ENCODE peak calls at places on chromosomes 16 and 17, in eight cellular contexts. Q, R, S, F, O, C, J and U are unnamed samples.

GRCh38 chr17:63914471-63914870 is 3.4 kb upstream of the CSHL1 start:
- DNase-seq in Q (no peak), R (no peak), S (no peak), F (no peak), O (no peak), C (no peak), J (no peak), U (no peak)

GRCh38 chr17:50627782-50628601 is 6.7 kb upstream of the ABCC3 start:
- DNase-seq in Q (no peak), R (peak; percentile 80), S (no peak), F (no peak), O (no peak), C (peak; percentile 37), J (no peak), U (no peak)

GRCh38 chr16:79009911-79010310 is 590.6 kb downstream of the MAF start:
- DNase-seq in Q (no peak), R (no peak), S (no peak), F (no peak), O (no peak), C (no peak), J (no peak), U (no peak)

GRCh38 chr16:55820615-55821014 is 12.3 kb downstream of the CES1 start:
- DNase-seq in Q (no peak), R (no peak), S (no peak), F (no peak), O (no peak), C (no peak), J (no peak), U (no peak)

GRCh38 chr17:61488878-61489718 is 36.9 kb downstream of the TBX4 start:
- DNase-seq in Q (no peak), R (peak; percentile 83), S (no peak), F (no peak), O (no peak), C (no peak), J (no peak), U (no peak)

GRCh38 chr17:40063915-40064531 is 1.3 kb downstream of the THRA start:
- DNase-seq in Q (no peak), R (peak; percentile 52), S (peak; percentile 77), F (no peak), O (no peak), C (no peak), J (no peak), U (no peak)

GRCh38 chr17:70525976-70526375 is 356.6 kb downstream of the KCNJ2 start:
- DNase-seq in Q (no peak), R (peak; percentile 41), S (no peak), F (no peak), O (no peak), C (no peak), J (no peak), U (no peak)

GRCh38 chr17:72163474-72163873 is 42.7 kb downstream of the SOX9 start:
- DNase-seq in Q (no peak), R (no peak), S (no peak), F (no peak), O (no peak), C (no peak), J (no peak), U (no peak)

GRCh38 chr17:62627219-62627903 is at the start of gene MRC2:
- DNase-seq in Q (no peak), R (peak; percentile 53), S (peak; percentile 89), F (peak; percentile 61), O (no peak), C (peak; percentile 76), J (no peak), U (no peak)

GRCh38 chr16:77409311-77409710 is 25.5 kb downstream of the ADAMTS18 start:
- DNase-seq in Q (no peak), R (no peak), S (no peak), F (no peak), O (no peak), C (no peak), J (no peak), U (no peak)

GRCh38 chr16:82701302-82702022 is 74.7 kb downstream of the CDH13 start:
- DNase-seq in Q (no peak), R (no peak), S (no peak), F (no peak), O (no peak), C (no peak), J (no peak), U (no peak)

GRCh38 chr17:74892974-74893911 is at the start of gene FADS6:
- DNase-seq in Q (no peak), R (peak; percentile 51), S (no peak), F (no peak), O (no peak), C (peak; percentile 41), J (no peak), U (no peak)

GRCh38 chr17:74888440-74888839 is 5.0 kb downstream of the FADS6 start:
- DNase-seq in Q (no peak), R (no peak), S (no peak), F (no peak), O (no peak), C (no peak), J (no peak), U (no peak)

GRCh38 chr17:74892013-74892841 is 1.2 kb downstream of the FADS6 start:
- DNase-seq in Q (no peak), R (no peak), S (no peak), F (no peak), O (no peak), C (no peak), J (no peak), U (no peak)

GRCh38 chr17:74893936-74894671 is 671 bp upstream of the FADS6 start:
- DNase-seq in Q (no peak), R (no peak), S (no peak), F (no peak), O (no peak), C (no peak), J (no peak), U (no peak)

DNA sequence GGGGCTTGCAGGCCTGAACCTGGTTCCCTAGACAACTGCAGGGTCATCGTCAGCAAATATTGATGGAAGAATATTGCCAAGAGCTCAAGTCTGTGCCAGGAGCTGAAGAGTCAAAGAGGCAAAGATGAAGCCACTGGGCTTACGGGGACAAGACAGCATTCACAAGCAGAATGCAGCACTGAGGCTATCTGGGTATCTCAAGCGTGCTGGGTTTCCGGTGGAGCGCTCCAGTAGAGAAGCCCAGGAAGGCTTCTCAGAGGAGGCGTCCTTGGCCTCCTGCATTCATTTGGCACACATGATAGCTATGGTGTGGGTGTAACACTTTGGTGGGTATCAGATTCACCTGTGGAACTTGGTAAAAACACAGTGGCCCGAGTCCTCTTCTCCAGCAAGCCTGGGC is 2.9 kb downstream of the FADS6 start:
- DNase-seq in Q (no peak), R (no peak), S (no peak), F (no peak), O (no peak), C (no peak), J (no peak), U (no peak)
- TF ChIP-seq CTCF in Q (no peak), R (no peak), S (no peak), F (no peak), O (no peak), C (no peak), J (no peak), U (no peak)

GRCh38 chr16:57299009-57299718 is 14.7 kb upstream of the PLLP start:
- DNase-seq in Q (no peak), R (no peak), S (no peak), F (peak; percentile 76), O (no peak), C (peak; percentile 50), J (no peak), U (peak; percentile 44)
- TF ChIP-seq CTCF in Q (no peak), R (no peak), S (no peak), F (no peak), O (no peak), C (no peak), J (no peak), U (no peak)

GRCh38 chr17:44115585-44116415 is 7.6 kb downstream of the HDAC5 start:
- DNase-seq in Q (no peak), R (no peak), S (no peak), F (no peak), O (no peak), C (peak; percentile 70), J (no peak), U (no peak)
- TF ChIP-seq CTCF in Q (peak; percentile 88), R (peak; percentile 27), S (peak; percentile 67), F (peak; percentile 80), O (peak; percentile 81), C (peak; percentile 76), J (peak; percentile 86), U (peak; percentile 90)

GRCh38 chr16:4272114-4272954 is 489 bp downstream of the TFAP4 start:
- DNase-seq in Q (no peak), R (no peak), S (peak; percentile 84), F (peak; percentile 42), O (no peak), C (peak; percentile 44), J (no peak), U (no peak)

GRCh38 chr16:4273858-4274291 is 1.1 kb upstream of the TFAP4 start:
- DNase-seq in Q (no peak), R (peak; percentile 74), S (peak; percentile 87), F (peak; percentile 63), O (no peak), C (peak; percentile 86), J (no peak), U (no peak)

GRCh38 chr16:4270091-4270490 is 2.7 kb downstream of the TFAP4 start:
- DNase-seq in Q (no peak), R (no peak), S (no peak), F (no peak), O (no peak), C (no peak), J (no peak), U (no peak)

GRCh38 chr16:4270595-4270994 is 2.2 kb downstream of the TFAP4 start:
- DNase-seq in Q (no peak), R (no peak), S (no peak), F (no peak), O (no peak), C (no peak), J (no peak), U (no peak)

GRCh38 chr16:4271176-4272113 is 1.4 kb downstream of the TFAP4 start:
- DNase-seq in Q (peak; percentile 59), R (peak; percentile 94), S (peak; percentile 97), F (peak; percentile 92), O (peak; percentile 76), C (peak; percentile 94), J (no peak), U (no peak)
- TF ChIP-seq CTCF in Q (no peak), R (no peak), S (no peak), F (no peak), O (no peak), C (no peak), J (no peak), U (no peak)